ENCODE peak calls at places on chromosome 15, in four cellular contexts. One of them, this sample, is unnamed.

GRCh38 chr15:82737975-82738374 is 28.3 kb upstream of the AP3B2 start:
- DNase-seq in A549: no peak
- DNase-seq in BJ: no peak
- DNase-seq in AG04450: no peak
- DNase-seq in this sample: no peak

GRCh38 chr15:75573001-75573400 is 6.1 kb downstream of the PTPN9 start:
- DNase-seq in A549: no peak
- DNase-seq in BJ: peak; percentile 35
- DNase-seq in AG04450: no peak
- DNase-seq in this sample: peak; percentile 76

GRCh38 chr15:98017150-98017964 is 56.9 kb downstream of the ARRDC4 start:
- DNase-seq in A549: no peak
- DNase-seq in BJ: no peak
- DNase-seq in AG04450: no peak
- DNase-seq in this sample: no peak

GRCh38 chr15:38217788-38218609 is 34.6 kb upstream of the SPRED1 start:
- DNase-seq in A549: no peak
- DNase-seq in BJ: no peak
- DNase-seq in AG04450: no peak
- DNase-seq in this sample: no peak

GRCh38 chr15:78767331-78767951 is 43.8 kb downstream of the ADAMTS7 start:
- DNase-seq in A549: no peak
- DNase-seq in BJ: no peak
- DNase-seq in AG04450: no peak
- DNase-seq in this sample: no peak

GRCh38 chr15:68808091-68808490 is 12.6 kb downstream of the ANP32A start:
- DNase-seq in A549: no peak
- DNase-seq in BJ: no peak
- DNase-seq in AG04450: no peak
- DNase-seq in this sample: no peak

GRCh38 chr15:57144448-57144847 is 226.0 kb downstream of the TCF12 start:
- DNase-seq in A549: no peak
- DNase-seq in BJ: no peak
- DNase-seq in AG04450: no peak
- DNase-seq in this sample: peak; percentile 23

GRCh38 chr15:89143503-89144162 is 55.4 kb downstream of the ABHD2 start:
- DNase-seq in A549: no peak
- DNase-seq in BJ: peak; percentile 76
- DNase-seq in AG04450: peak; percentile 75
- DNase-seq in this sample: peak; percentile 99

GRCh38 chr15:55031732-55032131 is 165.0 kb downstream of the RSL24D1 start:
- DNase-seq in A549: no peak
- DNase-seq in BJ: no peak
- DNase-seq in AG04450: no peak
- DNase-seq in this sample: no peak

GRCh38 chr15:77468896-77469295 is 48.2 kb downstream of the HMG20A start:
- DNase-seq in A549: no peak
- DNase-seq in BJ: no peak
- DNase-seq in AG04450: no peak
- DNase-seq in this sample: no peak

GRCh38 chr15:63833246-63833696 is 477 bp downstream of the HERC1 start:
- DNase-seq in A549: peak; percentile 45
- DNase-seq in BJ: no peak
- DNase-seq in AG04450: no peak
- DNase-seq in this sample: no peak

GRCh38 chr15:66715736-66716667 is 14.0 kb downstream of the SMAD6 start:
- DNase-seq in A549: no peak
- DNase-seq in BJ: no peak
- DNase-seq in AG04450: no peak
- DNase-seq in this sample: no peak

GRCh38 chr15:72358532-72359180 is 17.2 kb downstream of the HEXA start:
- DNase-seq in A549: no peak
- DNase-seq in BJ: peak; percentile 79
- DNase-seq in AG04450: peak; percentile 23
- DNase-seq in this sample: peak; percentile 71

GRCh38 chr15:67120839-67121540 is 55.6 kb downstream of the SMAD3 start:
- DNase-seq in A549: peak; percentile 87
- DNase-seq in BJ: no peak
- DNase-seq in AG04450: peak; percentile 85
- DNase-seq in this sample: peak; percentile 93

GRCh38 chr15:82020588-82020987 is 25.2 kb downstream of the MEX3B start:
- DNase-seq in A549: no peak
- DNase-seq in BJ: no peak
- DNase-seq in AG04450: no peak
- DNase-seq in this sample: no peak

GRCh38 chr15:82532383-82532990 is 7.8 kb downstream of the RPS17 start:
- DNase-seq in A549: no peak
- DNase-seq in BJ: no peak
- DNase-seq in AG04450: no peak
- DNase-seq in this sample: no peak

GRCh38 chr15:77608774-77609173 is 23.9 kb downstream of the LINGO1 start:
- DNase-seq in A549: no peak
- DNase-seq in BJ: no peak
- DNase-seq in AG04450: no peak
- DNase-seq in this sample: no peak

GRCh38 chr15:40790723-40791122 is 16.2 kb upstream of the ZFYVE19 start:
- DNase-seq in A549: no peak
- DNase-seq in BJ: no peak
- DNase-seq in AG04450: no peak
- DNase-seq in this sample: peak; percentile 12

GRCh38 chr15:56821721-56822425 is 88.6 kb upstream of the ZNF280D start:
- DNase-seq in A549: peak; percentile 58
- DNase-seq in BJ: no peak
- DNase-seq in AG04450: peak; percentile 36
- DNase-seq in this sample: peak; percentile 79

GRCh38 chr15:88894348-88894818 is 961 bp downstream of the HAPLN3 start:
- DNase-seq in A549: peak; percentile 96
- DNase-seq in BJ: no peak
- DNase-seq in AG04450: no peak
- DNase-seq in this sample: no peak

GRCh38 chr15:96693990-96694517 is 363.6 kb downstream of the NR2F2 start:
- DNase-seq in A549: no peak
- DNase-seq in BJ: peak; percentile 0
- DNase-seq in AG04450: no peak
- DNase-seq in this sample: no peak

GRCh38 chr15:85760531-85761371 is 34.0 kb downstream of the KLHL25 start:
- DNase-seq in A549: peak; percentile 41
- DNase-seq in BJ: no peak
- DNase-seq in AG04450: no peak
- DNase-seq in this sample: no peak
- TF ChIP-seq CTCF in A549: peak; percentile 51
- TF ChIP-seq CTCF in BJ: peak; percentile 8
- TF ChIP-seq CTCF in AG04450: no peak
- TF ChIP-seq CTCF in this sample: no peak

GRCh38 chr15:62164500-62165028 is 521 bp downstream of the C2CD4B start:
- DNase-seq in A549: peak; percentile 12
- DNase-seq in BJ: no peak
- DNase-seq in AG04450: no peak
- DNase-seq in this sample: no peak

GRCh38 chr15:62163847-62164499 is 1.1 kb downstream of the C2CD4B start:
- DNase-seq in A549: no peak
- DNase-seq in BJ: no peak
- DNase-seq in AG04450: no peak
- DNase-seq in this sample: no peak

GRCh38 chr15:62163397-62163796 is 1.7 kb downstream of the C2CD4B start:
- DNase-seq in A549: no peak
- DNase-seq in BJ: no peak
- DNase-seq in AG04450: no peak
- DNase-seq in this sample: no peak

GRCh38 chr15:62165793-62166380 is 802 bp upstream of the C2CD4B start:
- DNase-seq in A549: no peak
- DNase-seq in BJ: no peak
- DNase-seq in AG04450: no peak
- DNase-seq in this sample: peak; percentile 36

GRCh38 chr15:62165029-62165792 is at the start of gene C2CD4B:
- DNase-seq in A549: peak; percentile 17
- DNase-seq in BJ: no peak
- DNase-seq in AG04450: no peak
- DNase-seq in this sample: no peak
- H3K4me3 ChIP-seq in A549: peak within 1 kb of the TSS; percentile 59
- H3K4me3 ChIP-seq in BJ: no peak within 1 kb of the TSS
- H3K4me3 ChIP-seq in AG04450: no peak within 1 kb of the TSS
- H3K4me3 ChIP-seq in this sample: peak within 1 kb of the TSS; percentile 18

DNA sequence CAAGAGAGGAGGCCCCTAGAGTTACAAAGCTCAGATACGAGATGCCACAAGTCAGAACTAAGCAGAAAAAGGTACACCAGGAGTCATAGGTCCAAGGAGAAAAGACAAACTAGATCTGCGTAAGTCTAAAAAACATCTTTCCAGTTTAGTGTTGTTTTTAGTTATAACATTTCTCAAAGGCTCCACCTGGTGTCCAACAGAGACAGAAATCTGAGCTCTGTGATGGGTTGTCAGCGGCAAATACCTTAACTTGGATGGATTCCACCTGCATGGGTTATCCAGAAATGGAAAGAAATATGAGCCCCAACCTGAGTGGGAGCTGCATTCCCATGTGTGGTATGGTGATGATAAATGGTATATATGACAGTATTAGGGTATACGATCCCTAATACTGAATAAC is 238.6 kb upstream of the CHRM5 start:
- DNase-seq in A549: peak; percentile 25
- DNase-seq in BJ: no peak
- DNase-seq in AG04450: no peak
- DNase-seq in this sample: peak; percentile 14
- TF ChIP-seq CTCF in A549: peak; percentile 57
- TF ChIP-seq CTCF in BJ: peak; percentile 9
- TF ChIP-seq CTCF in AG04450: peak; percentile 26
- TF ChIP-seq CTCF in this sample: peak; percentile 19

DNA sequence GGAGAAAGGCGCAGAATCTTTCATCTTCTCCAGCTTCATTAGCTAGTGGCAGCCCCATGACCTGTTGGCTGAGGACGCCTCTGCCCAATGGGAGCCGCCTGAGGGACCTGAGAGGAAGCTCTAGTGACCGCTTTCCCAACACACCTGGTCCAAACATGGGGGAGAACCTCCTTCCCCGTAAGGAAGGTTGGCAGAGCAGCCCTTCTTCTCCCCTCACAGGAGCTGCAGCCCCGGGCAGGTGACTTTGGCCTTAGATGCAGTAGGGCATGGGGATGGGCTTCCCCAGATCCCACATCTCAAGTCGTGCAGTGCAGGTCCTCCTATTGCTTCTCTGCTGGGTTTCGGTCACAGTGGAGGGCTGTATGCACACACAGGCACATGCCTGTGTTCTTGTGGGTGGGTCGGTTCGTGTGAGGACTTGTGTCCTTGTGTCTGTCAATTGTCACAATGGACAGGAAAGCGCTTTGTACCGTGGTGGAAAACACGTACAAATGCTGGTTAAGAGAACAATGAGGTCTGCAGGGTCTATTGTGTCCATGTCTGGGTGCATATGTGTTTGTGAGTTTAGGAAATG is 1.3 kb downstream of the ISLR2 start:
- DNase-seq in A549: no peak
- DNase-seq in BJ: no peak
- DNase-seq in AG04450: no peak
- DNase-seq in this sample: no peak
- H3K4me3 ChIP-seq in A549: no peak overlapping the region
- H3K4me3 ChIP-seq in BJ: no peak overlapping the region
- H3K4me3 ChIP-seq in AG04450: no peak overlapping the region
- H3K4me3 ChIP-seq in this sample: no peak overlapping the region

GRCh38 chr15:84944311-84944710 is 37.3 kb upstream of the PDE8A start:
- DNase-seq in A549: no peak
- DNase-seq in BJ: no peak
- DNase-seq in AG04450: no peak
- DNase-seq in this sample: no peak
- TF ChIP-seq CTCF in A549: no peak
- TF ChIP-seq CTCF in BJ: no peak
- TF ChIP-seq CTCF in AG04450: no peak
- TF ChIP-seq CTCF in this sample: no peak

GRCh38 chr15:93070901-93071300 is 18.1 kb downstream of the RGMA start:
- DNase-seq in A549: no peak
- DNase-seq in BJ: no peak
- DNase-seq in AG04450: no peak
- DNase-seq in this sample: no peak
- H3K4me3 ChIP-seq in A549: no peak overlapping the region
- H3K4me3 ChIP-seq in BJ: no peak overlapping the region
- H3K4me3 ChIP-seq in AG04450: no peak overlapping the region
- H3K4me3 ChIP-seq in this sample: peak overlapping the region; percentile 86

GRCh38 chr15:44295909-44296420 is 7.4 kb downstream of the GOLM2 start:
- DNase-seq in A549: no peak
- DNase-seq in BJ: no peak
- DNase-seq in AG04450: no peak
- DNase-seq in this sample: no peak

GRCh38 chr15:44296625-44297524 is 8.4 kb downstream of the GOLM2 start:
- DNase-seq in A549: peak; percentile 35
- DNase-seq in BJ: peak; percentile 14
- DNase-seq in AG04450: no peak
- DNase-seq in this sample: peak; percentile 49

GRCh38 chr15:44299997-44300396 is 11.5 kb downstream of the GOLM2 start:
- DNase-seq in A549: no peak
- DNase-seq in BJ: no peak
- DNase-seq in AG04450: no peak
- DNase-seq in this sample: no peak

GRCh38 chr15:44300567-44300966 is 12.0 kb downstream of the GOLM2 start:
- DNase-seq in A549: no peak
- DNase-seq in BJ: no peak
- DNase-seq in AG04450: no peak
- DNase-seq in this sample: no peak

GRCh38 chr15:44298878-44299277 is 10.4 kb downstream of the GOLM2 start:
- DNase-seq in A549: peak; percentile 14
- DNase-seq in BJ: no peak
- DNase-seq in AG04450: no peak
- DNase-seq in this sample: no peak
- TF ChIP-seq CTCF in A549: peak; percentile 19
- TF ChIP-seq CTCF in BJ: peak; percentile 40
- TF ChIP-seq CTCF in AG04450: peak; percentile 46
- TF ChIP-seq CTCF in this sample: peak; percentile 49